ENCODE peak calls at places on chromosomes 7 and 10, in seven cellular contexts. U, L, M, V, W, S and F are unnamed samples.

GRCh38 chr7:100053201-100053600 is 3.6 kb downstream of the ZSCAN21 start:
- DNase-seq in V (peak), S (peak), W (peak), U (peak), L (peak), M (peak), F (peak)

GRCh38 chr7:156943091-156944041 is 6.1 kb upstream of the NOM1 start:
- DNase-seq in M (no peak), V (no peak), S (no peak), L (no peak), U (no peak), W (peak), F (no peak)

GRCh38 chr7:92748509-92748908 is 87.9 kb downstream of the CDK6 start:
- DNase-seq in U (no peak), W (no peak), M (no peak), S (no peak), V (no peak), L (no peak), F (no peak)

GRCh38 chr7:36215017-36215621 is 62.1 kb downstream of the EEPD1 start:
- DNase-seq in U (no peak), W (no peak), V (no peak), S (no peak), L (peak), M (no peak), F (no peak)

GRCh38 chr7:130641497-130641896 is 27.1 kb downstream of the COPG2 start:
- DNase-seq in L (no peak), V (no peak), W (no peak), M (no peak), U (no peak), S (no peak), F (no peak)

GRCh38 chr10:17616403-17617030 is 657 bp downstream of the HACD1 start:
- DNase-seq in L (peak), V (no peak), W (peak), S (peak), M (no peak), U (peak), F (peak)

GRCh38 chr7:120860151-120860550 is 2.2 kb upstream of the TSPAN12 start:
- DNase-seq in W (no peak), L (no peak), U (no peak), S (no peak), V (no peak), M (no peak), F (no peak)

GRCh38 chr7:105985821-105986220 is 22.8 kb downstream of the CDHR3 start:
- DNase-seq in M (no peak), L (no peak), V (no peak), S (no peak), W (no peak), U (no peak), F (no peak)

GRCh38 chr7:120831260-120831659 is 26.7 kb downstream of the TSPAN12 start:
- DNase-seq in V (no peak), W (no peak), S (no peak), L (no peak), M (no peak), U (no peak), F (no peak)

GRCh38 chr7:47627580-47628283 is 45.8 kb upstream of the TNS3 start:
- DNase-seq in W (no peak), M (no peak), V (no peak), U (no peak), L (no peak), S (no peak), F (no peak)

GRCh38 chr7:4700577-4701235 is 18.6 kb downstream of the FOXK1 start:
- DNase-seq in W (no peak), L (peak), U (no peak), S (no peak), V (no peak), M (no peak), F (no peak)